ENCODE peak calls at places on chromosomes 11 and 22, in ten cellular contexts. B, E, G, V, C, I, P, S, K and F are unnamed samples.

GRCh38 chr11:38365274-38365673 is 1767.2 kb upstream of the RAG2 start:
- DNase-seq in B (no peak), E (no peak), G (no peak), V (no peak), C (no peak), I (no peak), P (no peak), S (no peak), K (no peak), F (no peak)

GRCh38 chr11:65862941-65863888 is 3.0 kb downstream of the MUS81 start:
- DNase-seq in B (no peak), E (no peak), G (no peak), V (no peak), C (no peak), I (peak), P (no peak), S (peak), K (no peak), F (no peak)

GRCh38 chr22:43622886-43623285 is 189.2 kb downstream of the EFCAB6 start:
- DNase-seq in B (no peak), E (no peak), G (no peak), V (no peak), C (no peak), I (no peak), P (no peak), S (no peak), K (no peak), F (no peak)

GRCh38 chr22:42937164-42937854 is 77.6 kb downstream of the PACSIN2 start:
- DNase-seq in B (peak), E (peak), G (peak), V (no peak), C (peak), I (no peak), P (peak), S (no peak), K (peak), F (no peak)

GRCh38 chr11:128422576-128423370 is 164.6 kb downstream of the ETS1 start:
- DNase-seq in B (peak), E (no peak), G (peak), V (no peak), C (no peak), I (peak), P (no peak), S (no peak), K (no peak), F (peak)

GRCh38 chr11:125886997-125887372 is 483 bp upstream of the HYLS1 start:
- DNase-seq in B (no peak), E (peak), G (peak), V (no peak), C (no peak), I (peak), P (peak), S (no peak), K (peak), F (peak)

GRCh38 chr11:133491680-133492383 is 40.5 kb downstream of the OPCML start:
- DNase-seq in B (no peak), E (no peak), G (no peak), V (no peak), C (no peak), I (no peak), P (no peak), S (no peak), K (no peak), F (no peak)

GRCh38 chr11:15663778-15664218 is 549.1 kb downstream of the INSC start:
- DNase-seq in B (peak), E (no peak), G (no peak), V (peak), C (no peak), I (no peak), P (no peak), S (no peak), K (no peak), F (peak)

GRCh38 chr11:1193326-1194230 is 29.3 kb upstream of the MUC5B start:
- DNase-seq in B (no peak), E (no peak), G (peak), V (no peak), C (no peak), I (peak), P (no peak), S (no peak), K (no peak), F (no peak)

GRCh38 chr11:92477686-92478085 is 253.1 kb downstream of the FAT3 start:
- DNase-seq in B (no peak), E (no peak), G (no peak), V (no peak), C (no peak), I (no peak), P (no peak), S (no peak), K (no peak), F (no peak)

GRCh38 chr22:46726066-46726985 is 11.7 kb downstream of the CERK start:
- DNase-seq in B (no peak), E (no peak), G (no peak), V (no peak), C (peak), I (no peak), P (no peak), S (no peak), K (peak), F (no peak)

GRCh38 chr11:17496406-17496805 is 19.8 kb upstream of the ABCC8 start:
- DNase-seq in B (no peak), E (peak), G (no peak), V (no peak), C (no peak), I (no peak), P (no peak), S (no peak), K (peak), F (no peak)

GRCh38 chr22:27723708-27724107 is 77.8 kb downstream of the MN1 start:
- DNase-seq in B (no peak), E (no peak), G (no peak), V (no peak), C (no peak), I (no peak), P (no peak), S (no peak), K (no peak), F (no peak)

GRCh38 chr22:49216579-49216978 is 611.1 kb downstream of the BRD1 start:
- DNase-seq in B (no peak), E (no peak), G (peak), V (no peak), C (no peak), I (no peak), P (no peak), S (no peak), K (no peak), F (no peak)

GRCh38 chr11:78351979-78352731 is 65.5 kb downstream of the GAB2 start:
- DNase-seq in B (peak), E (no peak), G (no peak), V (no peak), C (peak), I (no peak), P (no peak), S (no peak), K (peak), F (no peak)

GRCh38 chr11:40029406-40029805 is 1430.0 kb downstream of the LRRC4C start:
- DNase-seq in B (peak), E (no peak), G (no peak), V (no peak), C (no peak), I (no peak), P (no peak), S (no peak), K (no peak), F (peak)

GRCh38 chr22:35227248-35227647 is 30.0 kb upstream of the HMGXB4 start:
- DNase-seq in B (peak), E (no peak), G (no peak), V (no peak), C (no peak), I (no peak), P (no peak), S (no peak), K (no peak), F (peak)

GRCh38 chr11:13343931-13344717 is 66.5 kb downstream of the BMAL1 start:
- DNase-seq in B (peak), E (peak), G (peak), V (peak), C (peak), I (peak), P (peak), S (peak), K (peak), F (peak)

GRCh38 chr11:10317776-10318526 is 13.1 kb downstream of the ADM start:
- DNase-seq in B (peak), E (no peak), G (peak), V (no peak), C (no peak), I (no peak), P (no peak), S (no peak), K (no peak), F (no peak)

GRCh38 chr11:27209562-27210005 is 153.4 kb downstream of the CCDC34 start:
- DNase-seq in B (peak), E (peak), G (no peak), V (peak), C (peak), I (no peak), P (peak), S (no peak), K (peak), F (no peak)

GRCh38 chr11:115739121-115739520 is 234.9 kb upstream of the CADM1 start:
- DNase-seq in B (no peak), E (no peak), G (no peak), V (no peak), C (no peak), I (no peak), P (no peak), S (no peak), K (no peak), F (no peak)

GRCh38 chr11:65129649-65130441 is 4.5 kb downstream of the SYVN1 start:
- DNase-seq in B (no peak), E (no peak), G (peak), V (no peak), C (no peak), I (peak), P (no peak), S (no peak), K (no peak), F (no peak)

GRCh38 chr11:19879309-19880087 is 166.9 kb downstream of the NAV2 start:
- DNase-seq in B (no peak), E (no peak), G (no peak), V (no peak), C (no peak), I (no peak), P (no peak), S (no peak), K (no peak), F (no peak)

GRCh38 chr11:114815761-114816160 is 137.4 kb downstream of the NXPE2 start:
- DNase-seq in B (no peak), E (no peak), G (no peak), V (no peak), C (no peak), I (no peak), P (no peak), S (no peak), K (no peak), F (no peak)